ENCODE peak calls at places on chromosomes 7 and 10, in eight cellular contexts. W, F, D, K, E, S, C and J are unnamed samples.

GRCh38 chr10:23439920-23440875 is 1.3 kb downstream of the OTUD1 start:
- DNase-seq in W (no peak), F (peak), D (no peak), K (peak), E (peak), S (no peak), C (peak), J (peak)

GRCh38 chr7:79403451-79403850 is 50.0 kb downstream of the MAGI2 start:
- DNase-seq in W (no peak), F (no peak), D (no peak), K (no peak), E (no peak), S (no peak), C (no peak), J (no peak)

GRCh38 chr10:72254891-72255568 is 18.7 kb upstream of the DDIT4 start:
- DNase-seq in W (no peak), F (peak), D (peak), K (peak), E (peak), S (no peak), C (peak), J (no peak)

GRCh38 chr10:98528785-98529183 is 82.0 kb upstream of the HPS1 start:
- DNase-seq in W (no peak), F (no peak), D (no peak), K (no peak), E (no peak), S (no peak), C (no peak), J (no peak)

GRCh38 chr10:62885656-62886461 is 69.7 kb upstream of the EGR2 start:
- DNase-seq in W (no peak), F (no peak), D (no peak), K (peak), E (no peak), S (no peak), C (no peak), J (no peak)

GRCh38 chr7:24821045-24821853 is 64.0 kb upstream of the GSDME start:
- DNase-seq in W (peak), F (peak), D (peak), K (no peak), E (peak), S (peak), C (peak), J (peak)

GRCh38 chr10:79273603-79274002 is 73.7 kb upstream of the PPIF start:
- DNase-seq in W (no peak), F (no peak), D (peak), K (no peak), E (no peak), S (no peak), C (no peak), J (no peak)

GRCh38 chr7:148878317-148878716 is 5.8 kb downstream of the EZH2 start:
- DNase-seq in W (no peak), F (no peak), D (no peak), K (no peak), E (no peak), S (no peak), C (no peak), J (no peak)

GRCh38 chr10:13587367-13587766 is 602 bp downstream of the PRPF18 start:
- DNase-seq in W (no peak), F (peak), D (no peak), K (peak), E (peak), S (no peak), C (no peak), J (peak)

GRCh38 chr10:89518876-89519842 is 16.2 kb downstream of the SLC16A12 start:
- DNase-seq in W (no peak), F (no peak), D (peak), K (no peak), E (no peak), S (no peak), C (no peak), J (no peak)

GRCh38 chr10:79608505-79609375 is 2.0 kb upstream of the SFTPA1 start:
- DNase-seq in W (no peak), F (peak), D (no peak), K (peak), E (peak), S (no peak), C (peak), J (peak)

GRCh38 chr10:112080284-112080683 is 103.3 kb downstream of the GPAM start:
- DNase-seq in W (no peak), F (no peak), D (no peak), K (no peak), E (no peak), S (no peak), C (no peak), J (no peak)

GRCh38 chr10:22103701-22104100 is 100.2 kb upstream of the DNAJC1 start:
- DNase-seq in W (no peak), F (peak), D (no peak), K (no peak), E (no peak), S (no peak), C (no peak), J (no peak)

GRCh38 chr10:71222541-71223364 is 10.4 kb downstream of the UNC5B start:
- DNase-seq in W (no peak), F (peak), D (peak), K (no peak), E (no peak), S (no peak), C (no peak), J (no peak)

GRCh38 chr10:95830044-95830443 is 74.1 kb downstream of the ENTPD1 start:
- DNase-seq in W (no peak), F (no peak), D (no peak), K (no peak), E (no peak), S (no peak), C (no peak), J (no peak)

GRCh38 chr7:127959770-127960169 is 71.5 kb downstream of the LRRC4 start:
- DNase-seq in W (no peak), F (peak), D (no peak), K (no peak), E (no peak), S (peak), C (no peak), J (no peak)

GRCh38 chr10:128852449-128852848 is 614.6 kb upstream of the MGMT start:
- DNase-seq in W (no peak), F (no peak), D (peak), K (no peak), E (no peak), S (no peak), C (no peak), J (no peak)

GRCh38 chr7:117605712-117606111 is 125.9 kb downstream of the CFTR start:
- DNase-seq in W (no peak), F (no peak), D (no peak), K (no peak), E (no peak), S (no peak), C (no peak), J (no peak)

GRCh38 chr7:77908664-77909063 is 110.1 kb downstream of the PHTF2 start:
- DNase-seq in W (no peak), F (no peak), D (no peak), K (no peak), E (no peak), S (no peak), C (no peak), J (no peak)

GRCh38 chr10:116699049-116699782 is 43.1 kb downstream of the HSPA12A start:
- DNase-seq in W (no peak), F (no peak), D (no peak), K (no peak), E (no peak), S (no peak), C (no peak), J (no peak)

GRCh38 chr10:101226888-101227736 is 2.2 kb downstream of the LBX1 start:
- DNase-seq in W (no peak), F (no peak), D (no peak), K (no peak), E (no peak), S (no peak), C (no peak), J (no peak)

GRCh38 chr7:82247814-82248433 is 195.7 kb downstream of the CACNA2D1 start:
- DNase-seq in W (no peak), F (peak), D (no peak), K (no peak), E (no peak), S (no peak), C (no peak), J (no peak)

GRCh38 chr10:78804356-78805032 is 264.3 kb upstream of the ZMIZ1 start:
- DNase-seq in W (no peak), F (no peak), D (peak), K (no peak), E (no peak), S (no peak), C (no peak), J (no peak)

GRCh38 chr7:105673367-105674188 is 92.3 kb upstream of the EFCAB10 start:
- DNase-seq in W (no peak), F (no peak), D (no peak), K (no peak), E (peak), S (no peak), C (peak), J (no peak)

GRCh38 chr10:49512121-49512809 is 26.7 kb downstream of the ERCC6 start:
- DNase-seq in W (peak), F (peak), D (no peak), K (peak), E (no peak), S (no peak), C (no peak), J (peak)

GRCh38 chr7:130490888-130491771 is 755 bp upstream of the MEST start:
- DNase-seq in W (no peak), F (peak), D (no peak), K (peak), E (peak), S (no peak), C (peak), J (peak)

GRCh38 chr10:77111611-77112550 is 525.7 kb downstream of the KCNMA1 start:
- DNase-seq in W (peak), F (peak), D (no peak), K (peak), E (no peak), S (peak), C (peak), J (no peak)

GRCh38 chr7:106964455-106964854 is 80.0 kb upstream of the PRKAR2B start:
- DNase-seq in W (no peak), F (no peak), D (no peak), K (no peak), E (no peak), S (no peak), C (no peak), J (no peak)

GRCh38 chr7:149289262-149289661 is 27.3 kb downstream of the ZNF783 start:
- DNase-seq in W (no peak), F (no peak), D (peak), K (no peak), E (no peak), S (no peak), C (no peak), J (no peak)

GRCh38 chr10:68348265-68348741 is 15.6 kb upstream of the PBLD start:
- DNase-seq in W (no peak), F (peak), D (no peak), K (peak), E (peak), S (no peak), C (peak), J (no peak)

GRCh38 chr7:157483515-157483914 is 146.7 kb downstream of the DNAJB6 start:
- DNase-seq in W (no peak), F (no peak), D (peak), K (no peak), E (no peak), S (no peak), C (no peak), J (no peak)

GRCh38 chr7:515628-516027 is 4.0 kb downstream of the PDGFA start:
- DNase-seq in W (no peak), F (no peak), D (no peak), K (no peak), E (no peak), S (no peak), C (no peak), J (no peak)

GRCh38 chr10:132487241-132488135 is 50.1 kb upstream of the INPP5A start:
- DNase-seq in W (no peak), F (no peak), D (no peak), K (no peak), E (no peak), S (no peak), C (no peak), J (no peak)

GRCh38 chr10:124522903-124523260 is 61.3 kb downstream of the LHPP start:
- DNase-seq in W (no peak), F (no peak), D (no peak), K (no peak), E (no peak), S (no peak), C (peak), J (no peak)

GRCh38 chr10:63554666-63555065 is 33.5 kb downstream of the REEP3 start:
- DNase-seq in W (peak), F (peak), D (no peak), K (no peak), E (no peak), S (peak), C (peak), J (peak)

GRCh38 chr10:62580396-62580795 is 206.2 kb downstream of the ZNF365 start:
- DNase-seq in W (no peak), F (no peak), D (no peak), K (no peak), E (no peak), S (no peak), C (no peak), J (no peak)

GRCh38 chr7:55336540-55336939 is 28.6 kb upstream of the LANCL2 start:
- DNase-seq in W (no peak), F (no peak), D (no peak), K (no peak), E (no peak), S (no peak), C (no peak), J (no peak)

DNA sequence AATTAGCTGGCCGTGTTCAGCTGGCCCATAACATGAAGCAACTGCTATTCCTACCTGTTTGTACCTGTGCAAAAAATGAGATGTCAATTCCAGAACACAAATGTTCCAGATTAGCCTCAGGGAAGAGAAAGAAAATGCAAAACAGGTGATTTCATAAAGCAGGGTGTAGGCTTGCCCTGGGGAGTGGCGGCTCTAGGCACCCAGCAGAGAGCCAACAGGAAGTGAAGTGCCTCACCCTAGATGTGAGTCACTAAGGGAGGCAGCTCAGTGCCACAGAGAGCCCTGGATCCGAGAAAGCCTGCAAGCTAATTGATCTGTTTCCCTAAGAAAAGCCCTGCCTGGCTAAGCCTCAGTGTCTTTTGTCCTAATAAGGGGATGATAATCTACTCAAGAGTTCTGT is 240.0 kb downstream of the ARHGAP21 start:
- DNase-seq in W (no peak), F (peak), D (peak), K (no peak), E (peak), S (no peak), C (peak), J (no peak)
- H3K4me3 ChIP-seq in W (no peak), F (no peak), D (no peak), K (no peak), E (no peak), S (no peak), C (no peak), J (no peak)

GRCh38 chr10:14757394-14757793 is 17.3 kb downstream of the FAM107B start:
- DNase-seq in W (no peak), F (no peak), D (no peak), K (no peak), E (no peak), S (no peak), C (no peak), J (no peak)

GRCh38 chr10:14757996-14758395 is 16.7 kb downstream of the FAM107B start:
- DNase-seq in W (no peak), F (no peak), D (no peak), K (no peak), E (no peak), S (no peak), C (no peak), J (no peak)

GRCh38 chr10:14761372-14761771 is 13.3 kb downstream of the FAM107B start:
- DNase-seq in W (no peak), F (no peak), D (no peak), K (no peak), E (no peak), S (no peak), C (no peak), J (no peak)

GRCh38 chr10:14758451-14758850 is 16.2 kb downstream of the FAM107B start:
- DNase-seq in W (no peak), F (no peak), D (no peak), K (no peak), E (no peak), S (no peak), C (no peak), J (no peak)

DNA sequence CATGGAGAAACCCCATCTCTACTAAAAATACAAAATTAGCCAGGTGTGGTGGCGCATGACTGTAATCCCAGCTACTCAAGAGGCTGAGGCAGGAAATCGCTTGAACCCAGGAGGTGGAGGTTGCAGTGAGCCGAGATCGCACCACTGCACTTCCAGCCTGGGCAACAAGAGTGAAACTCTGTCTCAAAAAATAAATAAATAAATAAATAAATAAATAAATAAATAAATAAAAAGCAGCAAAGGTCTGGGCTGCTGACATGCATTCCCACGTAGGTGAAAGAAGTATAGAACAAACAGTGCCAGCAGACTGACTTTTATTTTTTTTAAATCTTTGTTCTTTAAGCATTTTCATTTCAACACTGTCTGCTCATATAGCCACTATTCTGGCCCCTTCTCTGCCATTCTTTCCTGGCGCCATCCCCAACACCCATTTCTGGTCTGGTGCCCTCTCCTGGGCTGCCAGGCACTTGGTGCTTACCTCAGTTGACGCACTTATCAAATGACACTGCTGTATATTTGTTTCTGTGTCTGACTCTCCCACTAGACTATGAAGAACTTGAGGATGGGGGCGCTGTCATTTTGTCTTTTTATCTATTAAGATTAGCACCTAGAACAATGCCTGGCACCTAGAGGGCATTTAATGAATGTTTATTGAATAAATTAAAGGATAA is 15.6 kb downstream of the FAM107B start:
- DNase-seq in W (no peak), F (peak), D (no peak), K (no peak), E (peak), S (no peak), C (peak), J (no peak)
- TF ChIP-seq CTCF in W (peak), F (no peak), D (no peak), K (peak), E (peak), S (no peak), C (no peak), J (peak)

DNA sequence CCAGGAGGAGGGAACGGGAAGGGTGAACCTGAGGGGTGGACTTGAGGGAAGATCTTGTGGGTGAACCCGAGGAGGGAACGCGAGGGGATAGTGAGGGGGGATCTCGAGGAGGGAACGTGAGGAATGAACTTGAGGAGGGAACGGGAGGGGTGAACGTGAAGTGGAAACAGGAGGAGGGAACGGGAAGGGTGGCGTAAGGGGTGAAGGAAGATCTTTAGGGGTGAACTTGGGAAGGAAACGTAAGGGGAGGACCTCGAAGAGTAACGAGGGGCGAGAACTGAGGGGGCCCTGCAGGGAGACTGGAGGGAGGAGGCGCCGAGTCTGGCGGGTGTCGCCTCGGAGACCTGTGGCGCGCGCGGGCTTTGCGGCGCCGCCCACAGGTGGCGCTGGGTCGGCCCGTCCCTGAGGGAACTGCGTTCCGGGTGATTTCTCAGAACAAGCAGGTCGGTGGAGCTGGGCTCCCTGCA is 677 bp downstream of the MYO3A start:
- DNase-seq in W (no peak), F (peak), D (no peak), K (peak), E (peak), S (no peak), C (peak), J (peak)
- H3K4me3 ChIP-seq in W (no peak), F (no peak), D (peak), K (peak), E (peak), S (no peak), C (no peak), J (no peak)

DNA sequence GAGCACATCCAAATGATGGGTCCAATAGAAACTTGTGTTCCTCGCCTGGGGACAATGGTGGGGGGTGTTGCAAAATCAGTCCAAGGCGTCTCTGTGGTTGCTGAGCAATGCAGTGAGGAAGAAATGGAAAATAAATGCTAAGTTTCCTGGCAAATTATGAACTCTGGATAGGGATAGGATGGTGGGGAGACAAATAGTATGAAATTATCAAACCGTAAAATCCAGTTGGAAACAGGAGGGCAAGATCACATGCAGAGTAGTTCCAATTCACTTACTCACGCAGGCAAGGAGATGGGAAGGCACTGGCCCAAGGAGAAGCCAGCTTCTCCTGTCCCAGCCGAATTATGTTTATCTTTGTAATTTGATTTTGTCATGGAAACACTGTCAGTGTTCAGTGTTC is 382.6 kb downstream of the SORCS3 start:
- DNase-seq in W (no peak), F (no peak), D (no peak), K (no peak), E (no peak), S (no peak), C (no peak), J (no peak)
- TF ChIP-seq CTCF in W (no peak), F (no peak), D (no peak), K (no peak), E (no peak), S (no peak), C (no peak), J (no peak)

GRCh38 chr7:100893910-100894763 is 1.6 kb downstream of the ACHE start:
- DNase-seq in W (no peak), F (no peak), D (no peak), K (no peak), E (no peak), S (no peak), C (no peak), J (no peak)
- H3K4me3 ChIP-seq in W (no peak), F (peak), D (no peak), K (peak), E (no peak), S (peak), C (no peak), J (peak)